ENCODE peak calls at places on chromosomes 4 and X, in four cellular contexts. X is K562, O is keratinocyte, C is fibroblast of lung. J is an unnamed sample.

GRCh38 chr4:179110356-179110755 is 1668.1 kb upstream of the AGA start:
- DNase-seq in X (no peak), C (peak; percentile 94), O (no peak), J (no peak)

GRCh38 chr4:185867770-185868169 is 55.8 kb upstream of the SORBS2 start:
- DNase-seq in O (no peak), C (no peak), X (no peak), J (no peak)

GRCh38 chr4:154332681-154333421 is 158.7 kb downstream of the DCHS2 start:
- DNase-seq in O (no peak), X (peak; percentile 6), C (peak; percentile 20), J (peak; percentile 92)

GRCh38 chr4:102420563-102421221 is 75.4 kb upstream of the SLC39A8 start:
- DNase-seq in O (no peak), X (no peak), C (peak; percentile 66), J (no peak)

GRCh38 chr4:82519776-82520175 is 42.0 kb downstream of the TMEM150C start:
- DNase-seq in O (no peak), X (no peak), C (peak; percentile 10), J (no peak)

GRCh38 chr4:160848901-160849735 is 1314.7 kb downstream of the FSTL5 start:
- DNase-seq in O (no peak), C (peak; percentile 1), X (no peak), J (peak; percentile 57)

GRCh38 chr4:122762520-122762919 is 30.0 kb downstream of the BBS12 start:
- DNase-seq in X (no peak), O (no peak), C (no peak), J (no peak)

GRCh38 chrX:50988649-50989048 is 78.1 kb downstream of the BMP15 start:
- DNase-seq in C (peak; percentile 21), O (no peak), X (peak; percentile 15), J (peak; percentile 63)

GRCh38 chr4:153651041-153651960 is 32.8 kb upstream of the TLR2 start:
- DNase-seq in O (no peak), C (no peak), X (no peak), J (no peak)

GRCh38 chrX:83510466-83511181 is 2.5 kb downstream of the POU3F4 start:
- DNase-seq in X (no peak), O (no peak), C (no peak), J (peak; percentile 65)

GRCh38 chr4:76562851-76563803 is 128.1 kb downstream of the SHROOM3 start:
- DNase-seq in O (no peak), C (peak; percentile 27), X (no peak), J (no peak)

GRCh38 chr4:13541176-13541604 is 3.1 kb downstream of the NKX3-2 start:
- DNase-seq in C (no peak), O (no peak), X (no peak), J (no peak)

GRCh38 chr4:2790583-2791517 is 2.0 kb upstream of the SH3BP2 start:
- DNase-seq in X (peak; percentile 43), C (no peak), O (no peak), J (peak; percentile 69)

GRCh38 chrX:17374619-17375360 is at the start of gene NHS:
- DNase-seq in X (peak; percentile 12), C (peak; percentile 78), O (peak; percentile 89), J (peak; percentile 91)

GRCh38 chrX:43559643-43560042 is 96.5 kb upstream of the MAOA start:
- DNase-seq in O (no peak), C (peak; percentile 59), X (peak; percentile 20), J (peak; percentile 91)

GRCh38 chr4:65599335-65599734 is 71.0 kb downstream of the EPHA5 start:
- DNase-seq in O (no peak), C (no peak), X (no peak), J (no peak)

GRCh38 chrX:64843224-64843623 is 133.0 kb downstream of the ZC4H2 start:
- DNase-seq in C (no peak), X (no peak), O (no peak), J (no peak)

GRCh38 chr4:98232202-98232601 is 29.0 kb upstream of the RAP1GDS1 start:
- DNase-seq in X (peak; percentile 11), C (peak; percentile 32), O (no peak), J (no peak)

GRCh38 chr4:184824081-184824775 is 1.5 kb downstream of the ACSL1 start:
- DNase-seq in C (no peak), X (no peak), O (no peak), J (no peak)

GRCh38 chr4:161829631-161830030 is 334.2 kb downstream of the FSTL5 start:
- DNase-seq in X (no peak), O (no peak), C (no peak), J (no peak)

GRCh38 chr4:36269116-36269515 is 12.3 kb upstream of the DTHD1 start:
- DNase-seq in O (no peak), C (no peak), X (no peak), J (no peak)

GRCh38 chr4:90786602-90787001 is 659.4 kb downstream of the CCSER1 start:
- DNase-seq in X (no peak), C (no peak), O (no peak), J (no peak)

GRCh38 chr4:174292473-174292872 is 8.8 kb downstream of the CEP44 start:
- DNase-seq in C (peak; percentile 6), O (no peak), X (no peak), J (no peak)

GRCh38 chr4:70583952-70584834 is 7.9 kb upstream of the AMBN start:
- DNase-seq in X (no peak), O (no peak), C (no peak), J (no peak)

GRCh38 chr4:37561803-37562207 is 124.4 kb downstream of the RELL1 start:
- DNase-seq in X (peak; percentile 59), O (peak; percentile 94), C (peak; percentile 5), J (no peak)

GRCh38 chr4:40685300-40685699 is 55.6 kb upstream of the RBM47 start:
- DNase-seq in O (no peak), C (peak; percentile 40), X (no peak), J (no peak)

GRCh38 chr4:89755210-89755609 is 81.8 kb downstream of the SNCA start:
- DNase-seq in C (peak; percentile 20), X (no peak), O (no peak), J (no peak)

GRCh38 chr4:185467101-185467500 is 4.4 kb downstream of the CCDC110 start:
- DNase-seq in X (no peak), C (no peak), O (no peak), J (no peak)

DNA sequence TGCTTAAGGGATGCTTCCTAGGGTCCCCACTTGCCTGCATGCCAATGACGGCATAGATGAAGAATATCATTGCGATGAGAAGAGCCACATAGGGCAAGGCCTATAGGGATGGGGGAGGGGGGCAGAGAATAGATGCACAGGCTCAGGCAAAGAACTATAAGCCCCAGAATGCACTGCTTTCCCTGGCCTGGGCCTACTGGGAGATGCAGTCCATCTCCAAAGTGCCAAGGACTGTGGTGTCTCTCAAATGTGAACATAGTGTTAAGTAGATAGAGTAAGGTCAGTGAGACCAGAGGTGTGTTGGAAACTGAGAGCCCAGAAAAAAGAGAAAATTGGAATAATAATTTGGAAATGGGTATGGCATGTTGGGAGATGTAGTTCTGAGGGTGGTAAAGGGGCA is 12.2 kb upstream of the SYP start:
- DNase-seq in O (no peak), C (no peak), X (no peak), J (no peak)
- H3K9ac ChIP-seq in O (no peak overlapping the region), C (no peak overlapping the region), X (no peak overlapping the region), J (no peak overlapping the region)

GRCh38 chr4:189533603-189534002 is 407.1 kb upstream of the FRG1 start:
- DNase-seq in X (no peak), C (peak; percentile 12), O (no peak), J (no peak)
- H3K9me3 ChIP-seq in X (peaks cover 2% of the 10 kb centered on the region), C (no peaks in the 10 kb centered on the region), O (peaks cover 2% of the 10 kb centered on the region), J (peaks cover 33% of the 10 kb centered on the region)

DNA sequence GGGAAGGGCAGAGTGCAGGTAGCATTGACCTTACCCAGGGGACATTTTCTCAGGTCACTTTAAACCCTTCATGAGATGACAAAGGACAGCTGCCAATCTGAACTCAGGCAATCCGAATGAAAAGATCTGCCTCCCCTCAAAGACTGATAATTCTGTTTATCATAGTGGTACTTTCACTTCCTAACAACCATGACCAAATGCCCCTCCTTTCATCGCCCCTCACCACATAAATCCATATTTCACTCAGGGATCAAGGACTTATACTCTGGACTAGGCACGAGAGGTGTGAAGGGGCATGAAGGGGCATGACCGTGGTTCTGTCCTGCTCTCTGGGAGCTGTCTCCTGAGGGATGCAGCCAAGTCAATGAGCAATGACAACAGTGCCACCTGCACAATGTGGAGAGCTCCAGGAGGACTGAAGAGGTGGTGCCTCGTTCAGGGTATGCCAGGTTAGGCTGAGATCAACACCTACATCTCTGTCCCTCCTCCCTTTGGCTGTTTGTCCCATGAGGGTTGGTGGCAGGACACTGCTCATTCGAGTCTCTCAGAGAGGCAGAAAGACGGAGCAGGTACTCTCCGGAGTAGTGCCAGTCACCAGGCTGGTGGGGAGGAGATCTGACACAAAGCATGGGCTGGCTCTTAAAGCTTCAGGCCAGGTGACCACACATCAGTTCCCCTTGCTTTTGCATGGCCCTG is 12.5 kb downstream of the HS3ST1 start:
- DNase-seq in O (no peak), X (no peak), C (no peak), J (no peak)
- H3K27ac ChIP-seq in O (no peak overlapping the region), X (no peak overlapping the region), C (no peak overlapping the region), J (no peak overlapping the region)

DNA sequence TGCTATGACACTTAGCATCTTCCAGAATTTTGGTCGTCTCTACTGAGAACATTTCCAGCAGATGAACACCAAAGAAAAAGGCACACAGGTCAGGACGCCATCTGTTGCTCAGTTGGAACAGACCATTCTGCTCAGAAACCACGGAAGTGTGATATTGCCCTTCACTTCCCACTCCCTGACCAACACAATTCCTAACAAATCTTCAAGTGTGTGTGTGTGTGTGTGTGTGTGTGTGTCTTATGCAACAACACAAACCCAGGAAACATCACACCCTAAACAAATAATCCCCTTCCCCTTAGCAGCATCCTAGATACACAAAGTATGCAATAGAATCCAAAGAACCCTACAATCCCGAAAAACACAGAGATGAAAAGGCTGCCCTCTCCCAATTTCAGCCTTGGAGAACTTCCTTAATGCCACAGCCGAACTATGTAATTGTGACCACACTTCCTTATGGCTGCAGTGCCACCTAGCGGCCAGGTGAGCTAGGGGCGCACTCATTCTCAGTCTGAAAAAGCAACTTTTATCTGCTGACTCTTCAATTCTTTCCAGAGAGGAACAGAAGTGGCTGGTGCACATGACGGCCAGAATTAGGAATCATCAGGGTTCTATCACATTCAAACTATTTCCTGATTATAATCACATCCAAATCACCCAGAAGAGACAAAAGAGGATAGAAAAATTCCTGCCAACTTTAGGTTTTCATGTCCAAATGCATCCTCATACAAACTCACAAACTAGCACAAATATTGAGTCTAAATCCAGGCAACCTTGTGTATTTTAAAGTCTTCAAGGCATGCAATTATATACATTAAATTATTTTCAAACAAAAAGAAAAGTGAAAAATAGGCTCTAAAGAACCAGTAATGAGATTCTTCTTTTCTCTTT is 165.0 kb downstream of the DHX15 start:
- DNase-seq in X (peak; percentile 76), C (peak; percentile 84), O (no peak), J (peak; percentile 94)
- H3K9ac ChIP-seq in X (no peak overlapping the region), C (no peak overlapping the region), O (no peak overlapping the region), J (no peak overlapping the region)

DNA sequence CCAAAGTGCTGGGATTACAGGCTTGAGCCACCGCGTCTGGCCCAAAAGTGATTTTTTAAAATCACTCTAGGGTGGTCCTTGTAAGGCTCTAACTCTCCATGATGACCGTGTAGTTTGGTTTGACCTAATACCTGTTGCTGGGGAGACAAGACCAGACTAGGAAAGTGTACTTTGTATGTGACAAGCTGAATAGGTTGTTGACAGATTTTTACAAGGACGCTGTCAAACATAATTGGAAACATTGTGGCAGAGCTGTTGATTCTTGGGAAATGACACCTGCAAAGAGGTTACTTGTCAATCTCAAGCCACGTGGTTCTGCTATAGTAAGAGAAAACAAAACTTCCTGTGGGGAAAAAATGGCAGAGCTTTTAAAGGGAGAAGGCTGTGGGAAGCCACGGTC is 802.4 kb upstream of the HS3ST1 start:
- DNase-seq in C (no peak), O (no peak), X (no peak), J (no peak)
- H3K9me3 ChIP-seq in C (no peaks in the 10 kb centered on the region), O (no peaks in the 10 kb centered on the region), X (peaks cover 1% of the 10 kb centered on the region), J (no peaks in the 10 kb centered on the region)